ENCODE peak calls at places on chromosomes 12 and 14, in four cellular contexts. One of them, this sample, is unnamed.

GRCh38 chr14:65072256-65072655 is 30.1 kb downstream of the MAX start:
- DNase-seq in fibroblast of mammary gland: peak
- DNase-seq in COLO829: no peak
- DNase-seq in CD8-positive, alpha-beta T cell: no peak
- DNase-seq in this sample: no peak

GRCh38 chr12:53518381-53518780 is 11.1 kb upstream of the NPFF start:
- DNase-seq in COLO829: no peak
- DNase-seq in CD8-positive, alpha-beta T cell: no peak
- DNase-seq in fibroblast of mammary gland: peak
- DNase-seq in this sample: no peak

GRCh38 chr12:20548592-20548991 is 146.5 kb upstream of the SLCO1C1 start:
- DNase-seq in COLO829: no peak
- DNase-seq in fibroblast of mammary gland: no peak
- DNase-seq in CD8-positive, alpha-beta T cell: no peak
- DNase-seq in this sample: no peak

GRCh38 chr12:63978519-63978918 is 134.0 kb downstream of the SRGAP1 start:
- DNase-seq in fibroblast of mammary gland: peak
- DNase-seq in COLO829: no peak
- DNase-seq in CD8-positive, alpha-beta T cell: no peak
- DNase-seq in this sample: no peak

GRCh38 chr14:64698899-64699298 is 5.3 kb upstream of the PLEKHG3 start:
- DNase-seq in CD8-positive, alpha-beta T cell: no peak
- DNase-seq in COLO829: no peak
- DNase-seq in fibroblast of mammary gland: no peak
- DNase-seq in this sample: peak

GRCh38 chr12:49838973-49839633 is 3.8 kb downstream of the BCDIN3D start:
- DNase-seq in COLO829: peak
- DNase-seq in CD8-positive, alpha-beta T cell: peak
- DNase-seq in fibroblast of mammary gland: peak
- DNase-seq in this sample: no peak

GRCh38 chr14:99612737-99613330 is 8.8 kb upstream of the CCDC85C start:
- DNase-seq in fibroblast of mammary gland: no peak
- DNase-seq in CD8-positive, alpha-beta T cell: no peak
- DNase-seq in COLO829: no peak
- DNase-seq in this sample: no peak

GRCh38 chr12:120453977-120454376 is 7.7 kb downstream of the GATC start:
- DNase-seq in fibroblast of mammary gland: peak
- DNase-seq in COLO829: peak
- DNase-seq in CD8-positive, alpha-beta T cell: no peak
- DNase-seq in this sample: no peak

GRCh38 chr14:91367173-91368171 is 50.1 kb downstream of the CCDC88C start:
- DNase-seq in fibroblast of mammary gland: no peak
- DNase-seq in CD8-positive, alpha-beta T cell: peak
- DNase-seq in COLO829: no peak
- DNase-seq in this sample: no peak

GRCh38 chr14:71970272-71970671 is 38.0 kb downstream of the RGS6 start:
- DNase-seq in COLO829: no peak
- DNase-seq in CD8-positive, alpha-beta T cell: no peak
- DNase-seq in fibroblast of mammary gland: no peak
- DNase-seq in this sample: no peak

GRCh38 chr14:95979339-95980042 is 59.7 kb upstream of the C14orf132 start:
- DNase-seq in CD8-positive, alpha-beta T cell: no peak
- DNase-seq in COLO829: no peak
- DNase-seq in fibroblast of mammary gland: no peak
- DNase-seq in this sample: no peak

GRCh38 chr12:92779902-92780301 is 77.1 kb downstream of the PLEKHG7 start:
- DNase-seq in COLO829: no peak
- DNase-seq in fibroblast of mammary gland: peak
- DNase-seq in CD8-positive, alpha-beta T cell: no peak
- DNase-seq in this sample: no peak